ENCODE peak calls at places on chromosomes 13 and 19, in six cellular contexts. Z, P, X, K, Q and E are unnamed samples.

GRCh38 chr13:48126944-48127814 is 32.3 kb upstream of the MED4 start:
- DNase-seq in Z (peak), P (peak), X (peak), K (peak), Q (peak), E (peak)

GRCh38 chr19:8158411-8159074 is 9.2 kb upstream of the FBN3 start:
- DNase-seq in Z (peak), P (peak), X (peak), K (no peak), Q (no peak), E (peak)

GRCh38 chr13:36163809-36164308 is 32.7 kb upstream of the DCLK1 start:
- DNase-seq in Z (no peak), P (peak), X (peak), K (peak), Q (peak), E (peak)

GRCh38 chr19:58261968-58262921 is 16.5 kb upstream of the ZNF8 start:
- DNase-seq in Z (peak), P (peak), X (no peak), K (no peak), Q (no peak), E (no peak)

GRCh38 chr13:100710176-100710575 is 35.6 kb upstream of the TMTC4 start:
- DNase-seq in Z (no peak), P (no peak), X (no peak), K (no peak), Q (no peak), E (no peak)

GRCh38 chr13:48858122-48858521 is 117.6 kb upstream of the FNDC3A start:
- DNase-seq in Z (no peak), P (no peak), X (no peak), K (no peak), Q (no peak), E (no peak)

GRCh38 chr13:86559915-86560314 is 760.7 kb upstream of the SLITRK6 start:
- DNase-seq in Z (peak), P (no peak), X (no peak), K (no peak), Q (no peak), E (no peak)

GRCh38 chr19:7926727-7927604 is 1.0 kb upstream of the CTXN1 start:
- DNase-seq in Z (no peak), P (no peak), X (no peak), K (peak), Q (no peak), E (no peak)

GRCh38 chr13:38309397-38309796 is 40.3 kb upstream of the UFM1 start:
- DNase-seq in Z (no peak), P (no peak), X (no peak), K (no peak), Q (no peak), E (no peak)

GRCh38 chr13:58313219-58313618 is 681.7 kb downstream of the PCDH17 start:
- DNase-seq in Z (no peak), P (no peak), X (no peak), K (no peak), Q (no peak), E (no peak)

GRCh38 chr13:73228546-73228945 is 169.7 kb downstream of the KLF5 start:
- DNase-seq in Z (no peak), P (peak), X (no peak), K (no peak), Q (no peak), E (no peak)

GRCh38 chr19:31450696-31451095 is 101.5 kb upstream of the TSHZ3 start:
- DNase-seq in Z (peak), P (peak), X (no peak), K (no peak), Q (no peak), E (no peak)

GRCh38 chr19:56477429-56478338 is 539 bp upstream of the ZNF667 start:
- DNase-seq in Z (peak), P (peak), X (peak), K (peak), Q (peak), E (peak)

GRCh38 chr19:34576292-34576691 is 94.7 kb downstream of the WTIP start:
- DNase-seq in Z (no peak), P (no peak), X (no peak), K (no peak), Q (no peak), E (no peak)

GRCh38 chr13:97015661-97016350 is 21.5 kb upstream of the OXGR1 start:
- DNase-seq in Z (no peak), P (peak), X (peak), K (no peak), Q (no peak), E (no peak)

GRCh38 chr19:21087871-21088270 is 5.9 kb downstream of the ZNF714 start:
- DNase-seq in Z (no peak), P (no peak), X (no peak), K (no peak), Q (no peak), E (no peak)

GRCh38 chr19:3003046-3003445 is 25.7 kb downstream of the TLE6 start:
- DNase-seq in Z (no peak), P (no peak), X (no peak), K (no peak), Q (no peak), E (no peak)
- H3K4me3 ChIP-seq in Z (no peak), P (no peak), X (no peak), K (no peak), Q (no peak), E (no peak)

GRCh38 chr19:49800771-49801170 is 12.3 kb downstream of the FUZ start:
- DNase-seq in Z (no peak), P (no peak), X (no peak), K (no peak), Q (no peak), E (no peak)

GRCh38 chr19:49802836-49803528 is 10.1 kb downstream of the FUZ start:
- DNase-seq in Z (no peak), P (no peak), X (no peak), K (no peak), Q (no peak), E (no peak)

GRCh38 chr19:49803529-49803856 is 9.6 kb downstream of the FUZ start:
- DNase-seq in Z (no peak), P (no peak), X (no peak), K (no peak), Q (no peak), E (no peak)

GRCh38 chr19:49801401-49801888 is 11.6 kb downstream of the FUZ start:
- DNase-seq in Z (no peak), P (no peak), X (no peak), K (peak), Q (no peak), E (no peak)

GRCh38 chr19:49801966-49802661 is 11.0 kb downstream of the FUZ start:
- DNase-seq in Z (peak), P (peak), X (peak), K (peak), Q (peak), E (peak)
- H3K4me3 ChIP-seq in Z (peak), P (peak), X (peak), K (peak), Q (peak), E (peak)

GRCh38 chr19:37007587-37008220 is 70.5 kb upstream of the ZNF420 start:
- DNase-seq in Z (no peak), P (peak), X (peak), K (peak), Q (no peak), E (no peak)
- H3K4me3 ChIP-seq in Z (no peak), P (peak), X (peak), K (peak), Q (peak), E (peak)

GRCh38 chr19:55145241-55145640 is 3.8 kb downstream of the TNNT1 start:
- DNase-seq in Z (no peak), P (no peak), X (no peak), K (no peak), Q (no peak), E (no peak)
- H3K4me3 ChIP-seq in Z (no peak), P (no peak), X (no peak), K (peak), Q (no peak), E (no peak)

DNA sequence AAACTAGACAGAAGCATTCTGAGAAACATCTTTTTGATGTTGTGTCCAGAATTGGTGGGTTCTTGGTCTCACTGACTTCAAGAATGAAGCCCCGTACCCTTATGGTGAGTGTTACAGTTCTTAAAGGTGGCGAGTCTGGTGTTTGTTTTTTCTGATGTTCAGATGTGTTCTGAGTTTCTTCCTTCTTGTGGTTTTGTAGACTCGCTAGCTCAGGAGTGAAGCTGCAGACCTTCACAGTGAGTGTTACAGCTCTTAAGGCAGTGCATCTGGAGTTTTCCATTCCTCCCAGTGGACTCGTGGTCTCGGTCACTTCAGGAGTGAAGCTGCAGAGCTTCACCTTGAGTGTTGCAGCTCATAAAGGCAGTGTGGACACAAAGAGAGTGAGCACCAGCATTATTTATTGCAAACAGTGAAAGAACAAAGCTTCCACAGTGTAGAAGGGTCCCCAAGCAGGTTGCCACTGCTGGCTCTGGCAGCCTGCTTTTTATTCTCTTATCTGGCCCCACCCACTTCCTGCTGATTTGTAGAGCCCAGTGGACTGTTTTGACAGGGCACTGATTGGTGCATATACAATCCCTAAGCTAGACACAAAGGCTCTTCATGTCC is 1820.8 kb downstream of the UQCRFS1 start:
- DNase-seq in Z (no peak), P (no peak), X (no peak), K (peak), Q (no peak), E (no peak)
- H3K4me3 ChIP-seq in Z (peak), P (no peak), X (no peak), K (no peak), Q (no peak), E (no peak)

DNA sequence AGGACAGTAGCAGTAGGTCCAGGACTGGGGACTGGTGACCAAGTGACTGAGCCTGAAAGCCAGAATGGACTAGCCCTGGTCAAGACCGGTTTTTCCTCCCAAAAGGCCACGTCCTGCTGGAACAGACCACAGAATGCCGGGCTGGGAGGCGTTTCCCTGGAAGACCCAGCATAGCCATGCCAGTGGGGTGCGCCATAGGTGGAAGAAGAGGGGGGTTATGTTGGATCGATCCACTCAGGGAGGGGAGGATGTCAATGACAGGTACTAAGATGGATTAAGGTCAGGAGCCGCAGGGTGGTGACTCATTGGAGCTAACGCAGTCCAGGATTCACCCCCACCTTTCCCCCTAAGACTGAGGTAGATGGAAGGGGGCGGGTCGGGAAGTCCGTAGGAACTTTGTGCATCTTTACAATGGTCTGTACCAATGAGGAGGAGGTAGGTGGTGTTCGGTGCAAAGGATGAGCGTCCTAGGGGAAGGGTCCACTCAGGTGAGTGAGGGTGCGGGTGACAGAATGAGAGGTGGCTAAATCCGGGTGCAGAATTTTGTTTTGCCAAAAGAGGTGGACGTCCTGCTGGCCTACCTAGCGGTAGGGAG is 21.0 kb downstream of the VASP start:
- DNase-seq in Z (peak), P (no peak), X (peak), K (peak), Q (no peak), E (no peak)
- H3K4me3 ChIP-seq in Z (no peak), P (no peak), X (no peak), K (no peak), Q (no peak), E (peak)

DNA sequence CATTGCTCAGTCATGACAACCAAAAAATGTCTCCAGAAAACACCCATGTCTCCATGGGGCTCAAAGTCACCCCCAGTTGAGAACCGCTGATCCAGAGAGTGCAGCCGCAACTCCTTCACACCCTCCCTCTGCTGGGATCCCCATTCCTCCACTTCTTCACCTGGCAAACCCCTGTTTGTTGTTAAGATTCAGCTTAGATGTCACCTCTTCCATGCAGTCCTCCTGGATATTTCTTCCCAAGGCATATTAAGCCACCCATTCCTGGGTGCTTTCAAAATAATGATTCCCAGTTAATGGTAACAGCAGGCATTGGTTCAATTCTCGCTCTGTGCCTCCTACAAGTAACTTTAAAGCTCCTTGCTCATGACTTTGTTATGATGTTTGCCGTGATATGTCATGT is 4.0 kb downstream of the OR10H1 start:
- DNase-seq in Z (no peak), P (no peak), X (no peak), K (no peak), Q (no peak), E (no peak)
- H3K4me3 ChIP-seq in Z (no peak), P (no peak), X (no peak), K (no peak), Q (no peak), E (no peak)

DNA sequence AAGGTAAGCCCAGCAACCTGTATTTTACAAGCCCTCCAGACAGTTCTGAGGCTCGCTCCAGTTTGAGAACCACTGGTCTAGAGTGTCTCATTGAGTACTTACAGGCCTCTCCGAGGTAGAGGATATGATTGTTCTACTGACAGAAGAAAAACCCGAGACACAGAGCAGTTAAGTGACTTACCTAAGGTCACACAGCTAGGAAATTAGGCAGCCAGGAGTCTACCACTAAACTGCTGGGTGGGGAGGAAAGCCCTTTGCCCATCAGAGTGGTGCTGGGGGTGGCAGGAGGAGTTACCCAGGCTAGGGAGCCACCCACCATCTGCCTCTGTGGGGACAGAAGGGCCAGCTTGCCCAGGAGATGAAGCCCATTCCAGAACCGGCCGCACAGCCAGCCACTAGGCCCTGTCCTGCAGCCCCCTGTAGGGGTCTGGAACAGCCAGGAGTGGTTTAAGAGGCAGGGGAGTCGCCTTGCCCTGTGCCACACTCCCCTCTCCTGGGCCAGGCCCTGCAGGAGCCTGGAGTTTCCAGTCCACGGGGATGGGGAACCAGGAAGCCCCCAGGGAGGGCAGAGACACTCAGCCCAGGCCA is 703 bp downstream of the RASGRP4 start:
- DNase-seq in Z (no peak), P (no peak), X (no peak), K (no peak), Q (no peak), E (no peak)
- H3K4me3 ChIP-seq in Z (no peak), P (no peak), X (no peak), K (peak), Q (no peak), E (no peak)